ENCODE peak calls at places on chromosomes 11 and 22, in eight cellular contexts. Z, Y, P, A, X, O, E and C are unnamed samples.
A peak's percentile ranks its signal among the peaks of the same experiment; 100 is the strongest.

GRCh38 chr11:36346562-36347383 is 50.7 kb downstream of the PRR5L start:
- DNase-seq in Z (no peak), Y (no peak), P (no peak), A (no peak), X (no peak), O (no peak), E (no peak), C (no peak)

GRCh38 chr11:74282863-74283484 is 28.5 kb downstream of the P4HA3 start:
- DNase-seq in Z (no peak), Y (peak; percentile 54), P (no peak), A (no peak), X (no peak), O (peak; percentile 43), E (no peak), C (no peak)

GRCh38 chr22:22141771-22142591 is 102.6 kb upstream of the VPREB1 start:
- DNase-seq in Z (no peak), Y (no peak), P (no peak), A (no peak), X (no peak), O (no peak), E (no peak), C (no peak)

GRCh38 chr11:102600666-102601065 is 24.5 kb downstream of the MMP20 start:
- DNase-seq in Z (peak; percentile 47), Y (peak; percentile 21), P (no peak), A (no peak), X (peak; percentile 36), O (no peak), E (no peak), C (no peak)

GRCh38 chr11:67300256-67300755 is 3.0 kb upstream of the SSH3 start:
- DNase-seq in Z (no peak), Y (no peak), P (no peak), A (no peak), X (no peak), O (no peak), E (no peak), C (no peak)

GRCh38 chr11:113578164-113578455 is 102.9 kb upstream of the DRD2 start:
- DNase-seq in Z (no peak), Y (no peak), P (no peak), A (no peak), X (no peak), O (no peak), E (no peak), C (no peak)

GRCh38 chr11:43943357-43943930 is 1.0 kb downstream of the C11orf96 start:
- DNase-seq in Z (peak; percentile 51), Y (peak; percentile 48), P (no peak), A (no peak), X (no peak), O (peak; percentile 29), E (no peak), C (peak; percentile 69)

GRCh38 chr11:126419801-126420729 is 64.6 kb downstream of the ST3GAL4 start:
- DNase-seq in Z (peak; percentile 36), Y (no peak), P (no peak), A (peak; percentile 65), X (no peak), O (peak; percentile 91), E (no peak), C (no peak)

GRCh38 chr22:19974233-19974861 is 32.7 kb upstream of the TXNRD2 start:
- DNase-seq in Z (peak; percentile 59), Y (peak; percentile 63), P (no peak), A (peak; percentile 77), X (peak; percentile 75), O (peak; percentile 74), E (peak; percentile 52), C (no peak)

GRCh38 chr22:36977401-36977861 is 41.8 kb downstream of the TST start:
- DNase-seq in Z (peak; percentile 52), Y (peak; percentile 65), P (peak; percentile 7), A (peak; percentile 12), X (peak; percentile 41), O (peak; percentile 31), E (peak; percentile 86), C (peak; percentile 43)

GRCh38 chr11:43687120-43687791 is 6.7 kb downstream of the HSD17B12 start:
- DNase-seq in Z (peak; percentile 42), Y (peak; percentile 42), P (no peak), A (peak; percentile 19), X (no peak), O (peak; percentile 93), E (no peak), C (peak; percentile 66)

GRCh38 chr22:20204821-20205220 is 54.0 kb upstream of the CCDC188 start:
- DNase-seq in Z (no peak), Y (peak; percentile 28), P (no peak), A (no peak), X (no peak), O (peak; percentile 52), E (no peak), C (no peak)

GRCh38 chr22:46673205-46673604 is 53.0 kb downstream of the GRAMD4 start:
- DNase-seq in Z (no peak), Y (peak; percentile 23), P (no peak), A (no peak), X (no peak), O (no peak), E (no peak), C (no peak)

GRCh38 chr22:46675479-46675878 is 55.3 kb downstream of the GRAMD4 start:
- DNase-seq in Z (no peak), Y (no peak), P (no peak), A (no peak), X (no peak), O (no peak), E (no peak), C (no peak)

GRCh38 chr22:46673677-46674236 is 53.6 kb downstream of the GRAMD4 start:
- DNase-seq in Z (no peak), Y (no peak), P (no peak), A (no peak), X (no peak), O (no peak), E (no peak), C (no peak)

GRCh38 chr22:46674906-46675305 is 54.7 kb downstream of the GRAMD4 start:
- DNase-seq in Z (no peak), Y (no peak), P (no peak), A (no peak), X (no peak), O (no peak), E (no peak), C (no peak)

DNA sequence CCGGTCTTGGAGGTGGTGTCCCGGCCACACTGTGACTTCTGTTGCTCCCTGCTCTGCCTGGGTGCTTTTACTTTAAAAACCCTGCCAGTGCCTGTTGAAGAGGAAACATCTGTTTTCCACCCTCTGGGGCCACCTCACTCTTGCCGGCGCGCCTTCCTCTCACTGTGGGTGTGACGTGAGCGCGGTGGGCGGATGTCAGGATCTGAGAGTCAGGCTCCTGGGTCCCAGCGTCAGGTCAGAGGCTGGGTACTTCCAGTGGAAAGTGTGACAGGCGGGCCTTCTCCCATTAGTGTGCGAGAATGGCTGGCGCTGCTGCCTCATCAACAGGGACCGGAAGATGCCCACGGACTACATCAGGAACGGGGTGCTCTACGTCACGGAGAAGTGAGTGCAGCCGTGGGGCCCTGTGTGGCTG is 54.2 kb downstream of the GRAMD4 start:
- DNase-seq in Z (no peak), Y (no peak), P (no peak), A (no peak), X (no peak), O (no peak), E (peak; percentile 61), C (peak; percentile 73)
- H3K4me3 ChIP-seq in Z (no peak overlapping the region), Y (no peak overlapping the region), P (no peak overlapping the region), A (no peak overlapping the region), X (no peak overlapping the region), O (no peak overlapping the region), E (no peak overlapping the region), C (no peak overlapping the region)

GRCh38 chr11:79939111-79939510 is 498.3 kb upstream of the TENM4 start:
- DNase-seq in Z (no peak), Y (no peak), P (no peak), A (no peak), X (no peak), O (no peak), E (no peak), C (no peak)
- H3K4me3 ChIP-seq in Z (no peak overlapping the region), Y (no peak overlapping the region), P (no peak overlapping the region), A (no peak overlapping the region), X (no peak overlapping the region), O (no peak overlapping the region), E (no peak overlapping the region), C (no peak overlapping the region)

DNA sequence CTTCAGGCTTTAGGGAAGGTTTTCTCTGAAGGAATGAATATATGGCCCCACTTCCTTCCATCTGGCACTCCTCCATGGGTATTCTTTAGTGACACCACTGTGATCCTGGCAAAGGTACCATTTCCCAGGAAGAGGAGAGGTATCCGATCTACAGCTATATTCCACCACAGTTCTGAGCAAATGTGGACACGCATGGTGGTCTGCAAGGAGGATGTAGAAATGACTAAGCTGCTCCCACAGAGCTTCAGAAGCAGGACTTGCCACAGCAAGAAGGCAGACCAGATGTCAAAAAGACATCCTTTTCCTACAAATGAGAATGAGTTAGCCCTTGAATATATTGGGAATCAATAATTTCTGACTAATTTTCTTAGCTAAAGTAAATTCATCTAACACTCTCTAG is 45.5 kb downstream of the ARFGAP2 start:
- DNase-seq in Z (no peak), Y (no peak), P (no peak), A (no peak), X (no peak), O (no peak), E (no peak), C (no peak)
- H3K4me3 ChIP-seq in Z (no peak overlapping the region), Y (no peak overlapping the region), P (no peak overlapping the region), A (no peak overlapping the region), X (no peak overlapping the region), O (no peak overlapping the region), E (no peak overlapping the region), C (no peak overlapping the region)

DNA sequence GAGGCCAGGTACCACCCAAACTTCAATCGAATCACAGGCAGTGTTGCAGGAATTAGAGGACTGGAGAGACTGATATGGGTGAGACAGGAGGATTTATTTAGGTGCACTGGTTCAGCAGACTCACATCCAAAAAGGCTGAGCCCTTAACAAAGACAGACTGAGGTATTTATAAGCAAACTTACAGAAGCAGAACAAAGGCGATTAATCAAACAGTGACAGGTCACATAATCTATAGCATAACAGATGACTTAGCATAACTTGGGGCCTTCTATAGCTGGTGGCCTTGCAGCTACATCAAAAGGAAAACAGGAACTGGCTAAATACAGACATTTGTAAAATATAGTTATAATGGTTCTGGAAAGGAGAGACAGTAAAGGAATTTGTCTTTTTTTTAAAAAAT is 2.1 kb downstream of the APOBEC3B start:
- DNase-seq in Z (no peak), Y (no peak), P (no peak), A (no peak), X (no peak), O (no peak), E (no peak), C (no peak)
- H3K4me3 ChIP-seq in Z (no peak overlapping the region), Y (no peak overlapping the region), P (no peak overlapping the region), A (no peak overlapping the region), X (no peak overlapping the region), O (no peak overlapping the region), E (no peak overlapping the region), C (no peak overlapping the region)

GRCh38 chr11:4049006-4049405 is 45.6 kb upstream of the RRM1 start:
- DNase-seq in Z (peak; percentile 30), Y (no peak), P (no peak), A (no peak), X (no peak), O (no peak), E (no peak), C (no peak)
- H3K4me3 ChIP-seq in Z (no peak overlapping the region), Y (no peak overlapping the region), P (no peak overlapping the region), A (no peak overlapping the region), X (no peak overlapping the region), O (no peak overlapping the region), E (no peak overlapping the region), C (no peak overlapping the region)

GRCh38 chr11:115324569-115325432 is 179.4 kb downstream of the CADM1 start:
- DNase-seq in Z (peak; percentile 75), Y (peak; percentile 63), P (peak; percentile 51), A (peak; percentile 71), X (peak; percentile 70), O (peak; percentile 60), E (peak; percentile 18), C (no peak)
- H3K4me3 ChIP-seq in Z (peak overlapping the region; percentile 32), Y (no peak overlapping the region), P (peak overlapping the region; percentile 48), A (no peak overlapping the region), X (no peak overlapping the region), O (no peak overlapping the region), E (peak overlapping the region; percentile 14), C (no peak overlapping the region)